ENCODE peak calls at places on chromosome 22, in nine cellular contexts. Z is fibroblast of lung, X is neural progenitor cell, J is hepatocyte, D is HCT116, W is mammary epithelial cell, A is GM23248, S is PC-3, U is GM23338. O is an unnamed sample.

GRCh38 chr22:36930041-36930935 is 16.9 kb downstream of the CSF2RB start:
- DNase-seq in S (no peak), J (no peak), A (no peak), Z (no peak), U (no peak), X (no peak), W (no peak), D (no peak), O (peak)

GRCh38 chr22:37965940-37966664 is 12.6 kb downstream of the POLR2F start:
- DNase-seq in W (peak), S (no peak), X (no peak), A (no peak), J (no peak), Z (no peak), D (no peak), U (no peak), O (no peak)

GRCh38 chr22:43861529-43861928 is 784 bp downstream of the SULT4A1 start:
- DNase-seq in U (no peak), A (peak), X (no peak), S (no peak), W (no peak), Z (peak), D (no peak), J (peak), O (no peak)

GRCh38 chr22:43101306-43101705 is 9.2 kb upstream of the BIK start:
- DNase-seq in A (no peak), W (no peak), X (no peak), Z (no peak), D (no peak), J (no peak), S (no peak), U (no peak), O (no peak)

GRCh38 chr22:30325065-30325720 is 1.5 kb downstream of the TBC1D10A start:
- DNase-seq in D (no peak), A (peak), Z (peak), J (peak), X (peak), S (peak), W (peak), U (peak), O (no peak)

GRCh38 chr22:43501951-43502874 is 90.4 kb downstream of the MPPED1 start:
- DNase-seq in Z (no peak), J (no peak), D (no peak), X (no peak), A (no peak), W (no peak), U (no peak), S (no peak), O (no peak)

GRCh38 chr22:17946691-17947367 is 77.5 kb downstream of the MICAL3 start:
- DNase-seq in X (no peak), U (no peak), Z (no peak), S (no peak), D (no peak), J (no peak), A (no peak), W (peak), O (no peak)

GRCh38 chr22:31812977-31813605 is 59.3 kb downstream of the DEPDC5 start:
- DNase-seq in D (no peak), A (no peak), Z (no peak), S (no peak), U (no peak), J (no peak), W (no peak), X (no peak), O (no peak)

GRCh38 chr22:20033045-20033706 is 12.3 kb downstream of the TANGO2 start:
- DNase-seq in A (no peak), J (no peak), D (no peak), S (no peak), Z (no peak), U (no peak), X (no peak), W (no peak), O (no peak)

GRCh38 chr22:33073989-33074391 is 15.8 kb upstream of the SYN3 start:
- DNase-seq in J (no peak), Z (no peak), W (peak), S (peak), U (no peak), A (peak), X (no peak), D (no peak), O (no peak)

GRCh38 chr22:39458443-39459083 is 1.8 kb downstream of the MGAT3 start:
- DNase-seq in J (no peak), Z (no peak), X (no peak), A (no peak), W (no peak), U (no peak), D (no peak), S (no peak), O (no peak)

GRCh38 chr22:39457047-39457545 is 284 bp downstream of the MGAT3 start:
- DNase-seq in X (peak), D (no peak), S (no peak), Z (no peak), A (no peak), J (peak), W (no peak), U (no peak), O (no peak)

GRCh38 chr22:39456262-39457046 is at the start of gene MGAT3:
- DNase-seq in W (no peak), Z (no peak), A (peak), D (no peak), S (no peak), U (no peak), X (no peak), J (no peak), O (no peak)

GRCh38 chr22:39459681-39460080 is 2.9 kb downstream of the MGAT3 start:
- DNase-seq in D (no peak), S (no peak), A (no peak), W (no peak), U (no peak), X (no peak), Z (no peak), J (no peak), O (no peak)

DNA sequence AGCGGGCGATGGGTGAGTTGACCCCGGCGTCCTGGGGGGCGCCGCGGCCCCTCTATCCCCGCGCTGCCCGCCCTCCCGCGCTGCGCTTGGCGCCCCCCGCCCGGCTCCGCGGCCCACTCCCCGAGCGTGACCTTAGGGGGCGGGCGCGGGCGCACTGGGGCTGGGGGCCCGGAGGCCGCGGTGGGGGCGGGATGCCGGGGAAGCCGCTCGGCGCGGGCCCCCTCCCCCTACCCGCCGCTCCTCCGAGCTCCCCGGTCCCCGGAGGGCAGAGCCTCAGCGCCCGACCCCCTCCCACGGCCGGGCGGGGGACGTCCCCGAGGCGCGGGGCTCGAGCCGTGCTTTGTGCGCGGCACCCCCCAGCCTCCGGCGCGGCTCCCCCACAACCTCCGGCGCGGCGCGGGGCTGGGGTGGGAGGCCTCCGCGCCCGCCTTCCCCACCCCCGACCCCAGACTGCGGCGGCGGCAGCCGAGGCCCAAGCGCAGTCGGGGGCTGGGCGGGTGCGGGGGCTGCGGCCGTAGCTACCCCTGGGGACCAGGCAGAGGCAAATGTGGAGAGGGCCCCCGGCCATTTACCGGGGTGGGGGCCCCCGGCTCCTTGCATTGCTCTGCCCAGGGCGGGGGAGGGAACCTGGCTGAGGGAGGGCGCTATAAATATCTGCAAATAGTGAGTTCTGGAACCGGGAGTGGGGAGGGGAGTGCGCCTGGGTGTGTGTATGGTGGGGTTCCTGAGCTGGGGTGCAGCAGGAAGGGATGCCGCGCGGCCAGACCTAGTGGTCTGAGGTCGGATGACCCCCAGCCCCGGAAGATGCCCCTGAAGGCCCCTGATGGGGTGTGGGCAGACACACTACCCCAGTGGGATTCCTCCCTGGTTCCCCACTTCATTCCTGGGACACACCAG is 982 bp downstream of the MGAT3 start:
- DNase-seq in J (no peak), S (no peak), W (no peak), Z (no peak), U (no peak), A (no peak), D (no peak), X (peak), O (no peak)
- H3K4me3 ChIP-seq in J (peak), S (no peak), W (no peak), Z (no peak), U (peak), A (no peak), D (no peak), X (peak), O (no peak)

GRCh38 chr22:28883657-28883916 is 215 bp downstream of the ZNRF3 start:
- DNase-seq in J (no peak), W (no peak), S (no peak), D (no peak), A (no peak), Z (no peak), X (no peak), U (no peak), O (no peak)

GRCh38 chr22:28882545-28882877 is 861 bp upstream of the ZNRF3 start:
- DNase-seq in W (no peak), U (peak), D (peak), A (peak), S (no peak), Z (no peak), J (peak), X (no peak), O (peak)

GRCh38 chr22:28884754-28885375 is 1.5 kb downstream of the ZNRF3 start:
- DNase-seq in U (peak), J (no peak), S (peak), Z (no peak), A (no peak), W (peak), X (peak), D (no peak), O (no peak)

GRCh38 chr22:28882878-28883656 is at the start of gene ZNRF3:
- DNase-seq in X (peak), J (peak), W (peak), A (peak), S (peak), D (peak), U (peak), Z (peak), O (peak)

GRCh38 chr22:28883917-28884753 is 763 bp downstream of the ZNRF3 start:
- DNase-seq in D (peak), A (peak), S (peak), U (peak), J (peak), X (peak), Z (peak), W (peak), O (peak)
- TF ChIP-seq EZH2 in D (no peak), A (no peak), S (no peak), U (no peak), J (no peak), X (no peak), Z (no peak), W (no peak), O (no peak)

GRCh38 chr22:49449811-49450386 is 377.8 kb downstream of the BRD1 start:
- DNase-seq in D (no peak), X (peak), Z (no peak), W (no peak), A (no peak), S (no peak), J (peak), U (no peak), O (no peak)

GRCh38 chr22:49448546-49448945 is 379.1 kb downstream of the BRD1 start:
- DNase-seq in D (no peak), W (no peak), X (no peak), Z (no peak), J (no peak), A (no peak), U (no peak), S (no peak), O (no peak)

GRCh38 chr22:49447837-49448236 is 379.8 kb downstream of the BRD1 start:
- DNase-seq in J (no peak), W (no peak), D (no peak), U (no peak), S (no peak), X (no peak), Z (no peak), A (no peak), O (no peak)

GRCh38 chr22:49450521-49450920 is 377.2 kb downstream of the BRD1 start:
- DNase-seq in X (peak), J (no peak), D (no peak), Z (no peak), A (no peak), U (no peak), W (no peak), S (no peak), O (no peak)

GRCh38 chr22:49449377-49449776 is 378.3 kb downstream of the BRD1 start:
- DNase-seq in U (no peak), J (no peak), X (no peak), A (no peak), W (no peak), D (no peak), Z (no peak), S (no peak), O (no peak)
- H3K4me2 ChIP-seq in U (no peak), J (no peak), X (peak), A (no peak), W (no peak), D (no peak), Z (no peak), S (no peak), O (no peak)

DNA sequence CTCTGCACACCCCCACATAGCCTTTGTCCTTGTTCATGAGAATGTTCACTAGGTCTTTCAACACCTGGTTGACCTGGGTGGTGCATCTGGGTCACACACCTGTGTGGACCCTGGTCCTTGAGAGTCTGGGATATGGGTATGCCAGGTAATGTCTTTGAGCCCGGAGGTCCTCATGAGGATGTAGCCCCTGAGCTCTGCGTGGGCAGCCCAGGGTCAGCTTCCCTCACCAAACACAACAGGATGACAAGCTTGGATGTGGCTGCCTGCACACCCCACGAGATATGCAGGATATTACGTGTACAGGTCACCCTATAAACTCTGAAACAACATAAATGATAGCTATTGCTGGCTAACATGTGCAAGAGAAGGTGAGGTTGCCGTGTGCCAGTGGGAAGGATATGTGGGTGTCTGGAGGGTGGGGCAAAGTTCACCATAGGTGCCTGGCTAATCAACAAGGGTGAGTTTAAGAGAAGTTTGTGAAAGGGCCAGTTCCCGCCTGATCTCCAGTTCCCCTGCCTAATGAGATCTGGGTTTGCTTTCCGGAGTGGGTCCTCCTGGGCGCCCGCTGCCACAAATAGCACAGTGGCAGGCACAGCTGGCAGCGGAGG is 1.3 kb upstream of the PPARA start:
- DNase-seq in D (no peak), X (no peak), U (no peak), W (no peak), Z (no peak), J (no peak), A (no peak), S (no peak), O (no peak)
- H3K4me3 ChIP-seq in D (no peak), X (peak), U (peak), W (no peak), Z (no peak), J (peak), A (peak), S (peak), O (peak)

GRCh38 chr22:45879552-45879949 is 97.4 kb downstream of the WNT7B start:
- DNase-seq in J (no peak), S (no peak), W (no peak), D (no peak), Z (no peak), X (no peak), A (no peak), U (no peak), O (no peak)

GRCh38 chr22:45878901-45879551 is 97.9 kb downstream of the WNT7B start:
- DNase-seq in Z (no peak), W (no peak), U (no peak), X (no peak), D (no peak), A (no peak), J (no peak), S (no peak), O (no peak)

GRCh38 chr22:45880091-45880651 is 96.8 kb downstream of the WNT7B start:
- DNase-seq in U (no peak), D (no peak), A (no peak), X (no peak), Z (no peak), W (no peak), J (no peak), S (no peak), O (no peak)

GRCh38 chr22:45881524-45881875 is 95.5 kb downstream of the WNT7B start:
- DNase-seq in S (no peak), D (no peak), A (no peak), Z (no peak), U (no peak), W (no peak), X (no peak), J (no peak), O (no peak)

GRCh38 chr22:45880732-45881523 is 96.0 kb downstream of the WNT7B start:
- DNase-seq in J (no peak), X (peak), A (peak), Z (no peak), D (no peak), U (peak), W (no peak), S (no peak), O (no peak)
- TF ChIP-seq EZH2 in J (no peak), X (no peak), A (peak), Z (peak), D (no peak), U (no peak), W (no peak), S (no peak), O (no peak)

GRCh38 chr22:41952713-41953112 is 763 bp downstream of the SMIM45 start:
- DNase-seq in W (no peak), Z (no peak), A (no peak), X (no peak), J (no peak), D (no peak), S (no peak), U (no peak), O (no peak)

GRCh38 chr22:41963453-41964105 is 5.7 kb upstream of the SEPTIN3 start:
- DNase-seq in U (no peak), X (peak), S (no peak), J (no peak), D (no peak), A (no peak), W (no peak), Z (peak), O (no peak)

GRCh38 chr22:41957941-41958556 is 6.1 kb downstream of the SMIM45 start:
- DNase-seq in D (no peak), J (no peak), W (no peak), X (no peak), A (no peak), S (no peak), Z (no peak), U (peak), O (no peak)
- H3K4me2 ChIP-seq in D (peak), J (peak), W (no peak), X (peak), A (no peak), S (no peak), Z (no peak), U (peak), O (peak)